ENCODE peak calls at places on chromosome 7, in four cellular contexts. One of them, this sample, is unnamed.
A peak's percentile ranks its signal among the peaks of the same experiment; 100 is the strongest.

GRCh38 chr7:138974103-138974502 is 7.1 kb downstream of the KIAA1549 start:
- DNase-seq in MM.1S: no peak
- DNase-seq in nephron progenitor cell: no peak
- DNase-seq in amniotic stem cell: no peak
- DNase-seq in this sample: no peak

GRCh38 chr7:102994567-102994966 is 80.0 kb downstream of the FBXL13 start:
- DNase-seq in MM.1S: no peak
- DNase-seq in nephron progenitor cell: no peak
- DNase-seq in amniotic stem cell: no peak
- DNase-seq in this sample: peak; percentile 7

GRCh38 chr7:102933763-102934162 is 21.0 kb downstream of the LRRC17 start:
- DNase-seq in MM.1S: no peak
- DNase-seq in nephron progenitor cell: peak; percentile 36
- DNase-seq in amniotic stem cell: peak; percentile 85
- DNase-seq in this sample: no peak

GRCh38 chr7:1787241-1787640 is 117.2 kb downstream of the ELFN1 start:
- DNase-seq in MM.1S: no peak
- DNase-seq in nephron progenitor cell: no peak
- DNase-seq in amniotic stem cell: no peak
- DNase-seq in this sample: no peak

GRCh38 chr7:129968592-129969383 is 16.0 kb upstream of the UBE2H start:
- DNase-seq in MM.1S: no peak
- DNase-seq in nephron progenitor cell: no peak
- DNase-seq in amniotic stem cell: no peak
- DNase-seq in this sample: no peak

GRCh38 chr7:48280100-48280499 is 108.8 kb downstream of the ABCA13 start:
- DNase-seq in MM.1S: peak; percentile 37
- DNase-seq in nephron progenitor cell: no peak
- DNase-seq in amniotic stem cell: peak; percentile 23
- DNase-seq in this sample: no peak

GRCh38 chr7:64849250-64849923 is 53.7 kb upstream of the ZNF273 start:
- DNase-seq in MM.1S: no peak
- DNase-seq in nephron progenitor cell: no peak
- DNase-seq in amniotic stem cell: no peak
- DNase-seq in this sample: peak; percentile 65

GRCh38 chr7:77543910-77544309 is 6.8 kb downstream of the PTPN12 start:
- DNase-seq in MM.1S: no peak
- DNase-seq in nephron progenitor cell: no peak
- DNase-seq in amniotic stem cell: no peak
- DNase-seq in this sample: no peak

GRCh38 chr7:156986378-156986777 is 24.1 kb downstream of the MNX1 start:
- DNase-seq in MM.1S: peak; percentile 2
- DNase-seq in nephron progenitor cell: no peak
- DNase-seq in amniotic stem cell: no peak
- DNase-seq in this sample: no peak

GRCh38 chr7:34064511-34065158 is 159.3 kb downstream of the BMPER start:
- DNase-seq in MM.1S: no peak
- DNase-seq in nephron progenitor cell: no peak
- DNase-seq in amniotic stem cell: no peak
- DNase-seq in this sample: no peak

GRCh38 chr7:43119371-43120069 is 7.1 kb downstream of the HECW1 start:
- DNase-seq in MM.1S: no peak
- DNase-seq in nephron progenitor cell: no peak
- DNase-seq in amniotic stem cell: peak; percentile 62
- DNase-seq in this sample: no peak

GRCh38 chr7:127350586-127350985 is 41.9 kb downstream of the ZNF800 start:
- DNase-seq in MM.1S: no peak
- DNase-seq in nephron progenitor cell: no peak
- DNase-seq in amniotic stem cell: no peak
- DNase-seq in this sample: no peak

GRCh38 chr7:77393261-77393660 is 22.9 kb downstream of the GSAP start:
- DNase-seq in MM.1S: no peak
- DNase-seq in nephron progenitor cell: no peak
- DNase-seq in amniotic stem cell: no peak
- DNase-seq in this sample: no peak

GRCh38 chr7:21972397-21972784 is 26.7 kb upstream of the CDCA7L start:
- DNase-seq in MM.1S: no peak
- DNase-seq in nephron progenitor cell: no peak
- DNase-seq in amniotic stem cell: no peak
- DNase-seq in this sample: no peak

GRCh38 chr7:37287093-37287492 is 161.6 kb downstream of the ELMO1 start:
- DNase-seq in MM.1S: peak; percentile 68
- DNase-seq in nephron progenitor cell: no peak
- DNase-seq in amniotic stem cell: no peak
- DNase-seq in this sample: peak; percentile 19

GRCh38 chr7:12643644-12644043 is 43.8 kb upstream of the ARL4A start:
- DNase-seq in MM.1S: no peak
- DNase-seq in nephron progenitor cell: no peak
- DNase-seq in amniotic stem cell: no peak
- DNase-seq in this sample: no peak

GRCh38 chr7:635227-635626 is 91.3 kb upstream of the DNAAF5 start:
- DNase-seq in MM.1S: no peak
- DNase-seq in nephron progenitor cell: no peak
- DNase-seq in amniotic stem cell: no peak
- DNase-seq in this sample: no peak

GRCh38 chr7:121313793-121314676 is 14.8 kb upstream of the WNT16 start:
- DNase-seq in MM.1S: peak; percentile 88
- DNase-seq in nephron progenitor cell: no peak
- DNase-seq in amniotic stem cell: no peak
- DNase-seq in this sample: peak; percentile 82

GRCh38 chr7:38448076-38448475 is 174.6 kb upstream of the TARP start:
- DNase-seq in MM.1S: no peak
- DNase-seq in nephron progenitor cell: no peak
- DNase-seq in amniotic stem cell: no peak
- DNase-seq in this sample: peak; percentile 2

GRCh38 chr7:27442446-27442845 is 199.8 kb downstream of the EVX1 start:
- DNase-seq in MM.1S: no peak
- DNase-seq in nephron progenitor cell: no peak
- DNase-seq in amniotic stem cell: no peak
- DNase-seq in this sample: no peak

GRCh38 chr7:140541513-140542192 is 62.3 kb upstream of the MKRN1 start:
- DNase-seq in MM.1S: no peak
- DNase-seq in nephron progenitor cell: peak; percentile 76
- DNase-seq in amniotic stem cell: peak; percentile 79
- DNase-seq in this sample: peak; percentile 97

GRCh38 chr7:83439021-83439420 is 209.9 kb downstream of the SEMA3E start:
- DNase-seq in MM.1S: no peak
- DNase-seq in nephron progenitor cell: no peak
- DNase-seq in amniotic stem cell: no peak
- DNase-seq in this sample: no peak

This sample was measured in NCI-H82.